ENCODE peak calls at places on chromosomes 11 and 22, in ten cellular contexts. One of them, this sample, is unnamed.

GRCh38 chr11:110376711-110377324 is 52.9 kb upstream of the FDX1 start:
- DNase-seq in endothelial cell of umbilical vein: peak
- DNase-seq in adrenal gland: peak
- DNase-seq in ovary: peak
- DNase-seq in lower leg skin: peak
- DNase-seq in suprapubic skin: no peak
- DNase-seq in IMR-90: peak
- DNase-seq in uterus: peak
- DNase-seq in tibial nerve: peak
- DNase-seq in A549: peak
- DNase-seq in this sample: peak

GRCh38 chr11:5689551-5689983 is at the start of gene TRIM22:
- DNase-seq in A549: no peak
- DNase-seq in suprapubic skin: no peak
- DNase-seq in ovary: peak
- DNase-seq in uterus: peak
- DNase-seq in adrenal gland: peak
- DNase-seq in lower leg skin: peak
- DNase-seq in IMR-90: peak
- DNase-seq in tibial nerve: no peak
- DNase-seq in endothelial cell of umbilical vein: peak
- DNase-seq in this sample: peak

GRCh38 chr22:20032407-20032991 is 11.6 kb downstream of the TANGO2 start:
- DNase-seq in lower leg skin: no peak
- DNase-seq in suprapubic skin: no peak
- DNase-seq in tibial nerve: no peak
- DNase-seq in IMR-90: no peak
- DNase-seq in adrenal gland: peak
- DNase-seq in A549: no peak
- DNase-seq in ovary: no peak
- DNase-seq in uterus: no peak
- DNase-seq in endothelial cell of umbilical vein: no peak
- DNase-seq in this sample: no peak

GRCh38 chr11:34505874-34506273 is 7.7 kb downstream of the ELF5 start:
- DNase-seq in suprapubic skin: no peak
- DNase-seq in A549: no peak
- DNase-seq in IMR-90: no peak
- DNase-seq in endothelial cell of umbilical vein: no peak
- DNase-seq in adrenal gland: no peak
- DNase-seq in tibial nerve: no peak
- DNase-seq in ovary: no peak
- DNase-seq in uterus: no peak
- DNase-seq in lower leg skin: no peak
- DNase-seq in this sample: no peak

GRCh38 chr11:34468209-34468841 is 29.6 kb downstream of the CAT start:
- DNase-seq in endothelial cell of umbilical vein: peak
- DNase-seq in tibial nerve: no peak
- DNase-seq in suprapubic skin: no peak
- DNase-seq in adrenal gland: no peak
- DNase-seq in ovary: no peak
- DNase-seq in IMR-90: peak
- DNase-seq in uterus: no peak
- DNase-seq in lower leg skin: no peak
- DNase-seq in A549: peak
- DNase-seq in this sample: peak

GRCh38 chr11:64233913-64234839 is at the start of gene VEGFB:
- DNase-seq in ovary: peak
- DNase-seq in lower leg skin: no peak
- DNase-seq in adrenal gland: peak
- DNase-seq in suprapubic skin: no peak
- DNase-seq in uterus: peak
- DNase-seq in endothelial cell of umbilical vein: peak
- DNase-seq in tibial nerve: peak
- DNase-seq in A549: peak
- DNase-seq in IMR-90: peak
- DNase-seq in this sample: peak

GRCh38 chr11:120881591-120881990 is 142.3 kb upstream of the TBCEL start:
- DNase-seq in lower leg skin: no peak
- DNase-seq in adrenal gland: no peak
- DNase-seq in suprapubic skin: no peak
- DNase-seq in ovary: no peak
- DNase-seq in tibial nerve: no peak
- DNase-seq in IMR-90: no peak
- DNase-seq in A549: no peak
- DNase-seq in endothelial cell of umbilical vein: no peak
- DNase-seq in uterus: no peak
- DNase-seq in this sample: no peak

GRCh38 chr22:20567371-20567847 is 60.0 kb downstream of the MED15 start:
- DNase-seq in uterus: no peak
- DNase-seq in suprapubic skin: no peak
- DNase-seq in endothelial cell of umbilical vein: no peak
- DNase-seq in ovary: no peak
- DNase-seq in adrenal gland: no peak
- DNase-seq in A549: peak
- DNase-seq in IMR-90: peak
- DNase-seq in tibial nerve: no peak
- DNase-seq in lower leg skin: no peak
- DNase-seq in this sample: no peak

GRCh38 chr11:60777106-60777505 is 8.0 kb upstream of the MS4A10 start:
- DNase-seq in A549: no peak
- DNase-seq in tibial nerve: no peak
- DNase-seq in ovary: no peak
- DNase-seq in suprapubic skin: no peak
- DNase-seq in endothelial cell of umbilical vein: no peak
- DNase-seq in uterus: no peak
- DNase-seq in adrenal gland: no peak
- DNase-seq in lower leg skin: no peak
- DNase-seq in IMR-90: no peak
- DNase-seq in this sample: no peak

GRCh38 chr11:45150943-45151342 is 4.5 kb downstream of the PRDM11 start:
- DNase-seq in lower leg skin: no peak
- DNase-seq in suprapubic skin: peak
- DNase-seq in ovary: no peak
- DNase-seq in IMR-90: no peak
- DNase-seq in A549: no peak
- DNase-seq in uterus: no peak
- DNase-seq in tibial nerve: no peak
- DNase-seq in endothelial cell of umbilical vein: no peak
- DNase-seq in adrenal gland: no peak
- DNase-seq in this sample: peak

GRCh38 chr11:69819541-69820070 is 390 bp upstream of the FGF3 start:
- DNase-seq in uterus: no peak
- DNase-seq in lower leg skin: no peak
- DNase-seq in endothelial cell of umbilical vein: no peak
- DNase-seq in tibial nerve: no peak
- DNase-seq in adrenal gland: no peak
- DNase-seq in A549: peak
- DNase-seq in ovary: no peak
- DNase-seq in suprapubic skin: no peak
- DNase-seq in IMR-90: no peak
- DNase-seq in this sample: no peak
- TF ChIP-seq POLR2A in uterus: no peak
- TF ChIP-seq POLR2A in lower leg skin: no peak
- TF ChIP-seq POLR2A in endothelial cell of umbilical vein: no peak
- TF ChIP-seq POLR2A in tibial nerve: no peak
- TF ChIP-seq POLR2A in adrenal gland: no peak
- TF ChIP-seq POLR2A in A549: no peak
- TF ChIP-seq POLR2A in ovary: no peak
- TF ChIP-seq POLR2A in suprapubic skin: no peak
- TF ChIP-seq POLR2A in IMR-90: no peak
- TF ChIP-seq POLR2A in this sample: no peak

GRCh38 chr11:96241351-96241841 is 101.6 kb downstream of the MAML2 start:
- DNase-seq in ovary: no peak
- DNase-seq in lower leg skin: no peak
- DNase-seq in tibial nerve: no peak
- DNase-seq in suprapubic skin: no peak
- DNase-seq in uterus: no peak
- DNase-seq in IMR-90: no peak
- DNase-seq in endothelial cell of umbilical vein: no peak
- DNase-seq in adrenal gland: no peak
- DNase-seq in A549: peak
- DNase-seq in this sample: no peak

GRCh38 chr11:96238563-96239166 is 104.3 kb downstream of the MAML2 start:
- DNase-seq in ovary: no peak
- DNase-seq in endothelial cell of umbilical vein: no peak
- DNase-seq in lower leg skin: no peak
- DNase-seq in tibial nerve: no peak
- DNase-seq in adrenal gland: no peak
- DNase-seq in uterus: no peak
- DNase-seq in IMR-90: peak
- DNase-seq in suprapubic skin: no peak
- DNase-seq in A549: no peak
- DNase-seq in this sample: no peak

GRCh38 chr11:96242191-96242845 is 100.7 kb downstream of the MAML2 start:
- DNase-seq in IMR-90: no peak
- DNase-seq in lower leg skin: no peak
- DNase-seq in endothelial cell of umbilical vein: no peak
- DNase-seq in adrenal gland: no peak
- DNase-seq in tibial nerve: no peak
- DNase-seq in uterus: no peak
- DNase-seq in ovary: no peak
- DNase-seq in suprapubic skin: no peak
- DNase-seq in A549: no peak
- DNase-seq in this sample: no peak

GRCh38 chr11:96246718-96247540 is 96.1 kb downstream of the MAML2 start:
- DNase-seq in endothelial cell of umbilical vein: peak
- DNase-seq in IMR-90: peak
- DNase-seq in suprapubic skin: no peak
- DNase-seq in adrenal gland: no peak
- DNase-seq in tibial nerve: no peak
- DNase-seq in A549: peak
- DNase-seq in lower leg skin: no peak
- DNase-seq in uterus: no peak
- DNase-seq in ovary: no peak
- DNase-seq in this sample: no peak

GRCh38 chr11:96242971-96243647 is 99.9 kb downstream of the MAML2 start:
- DNase-seq in tibial nerve: peak
- DNase-seq in IMR-90: peak
- DNase-seq in lower leg skin: peak
- DNase-seq in A549: peak
- DNase-seq in endothelial cell of umbilical vein: peak
- DNase-seq in uterus: peak
- DNase-seq in suprapubic skin: peak
- DNase-seq in adrenal gland: peak
- DNase-seq in ovary: peak
- DNase-seq in this sample: peak
- TF ChIP-seq POLR2A in tibial nerve: peak
- TF ChIP-seq POLR2A in IMR-90: no peak
- TF ChIP-seq POLR2A in lower leg skin: no peak
- TF ChIP-seq POLR2A in A549: no peak
- TF ChIP-seq POLR2A in endothelial cell of umbilical vein: peak
- TF ChIP-seq POLR2A in uterus: peak
- TF ChIP-seq POLR2A in suprapubic skin: no peak
- TF ChIP-seq POLR2A in adrenal gland: peak
- TF ChIP-seq POLR2A in ovary: peak
- TF ChIP-seq POLR2A in this sample: no peak

DNA sequence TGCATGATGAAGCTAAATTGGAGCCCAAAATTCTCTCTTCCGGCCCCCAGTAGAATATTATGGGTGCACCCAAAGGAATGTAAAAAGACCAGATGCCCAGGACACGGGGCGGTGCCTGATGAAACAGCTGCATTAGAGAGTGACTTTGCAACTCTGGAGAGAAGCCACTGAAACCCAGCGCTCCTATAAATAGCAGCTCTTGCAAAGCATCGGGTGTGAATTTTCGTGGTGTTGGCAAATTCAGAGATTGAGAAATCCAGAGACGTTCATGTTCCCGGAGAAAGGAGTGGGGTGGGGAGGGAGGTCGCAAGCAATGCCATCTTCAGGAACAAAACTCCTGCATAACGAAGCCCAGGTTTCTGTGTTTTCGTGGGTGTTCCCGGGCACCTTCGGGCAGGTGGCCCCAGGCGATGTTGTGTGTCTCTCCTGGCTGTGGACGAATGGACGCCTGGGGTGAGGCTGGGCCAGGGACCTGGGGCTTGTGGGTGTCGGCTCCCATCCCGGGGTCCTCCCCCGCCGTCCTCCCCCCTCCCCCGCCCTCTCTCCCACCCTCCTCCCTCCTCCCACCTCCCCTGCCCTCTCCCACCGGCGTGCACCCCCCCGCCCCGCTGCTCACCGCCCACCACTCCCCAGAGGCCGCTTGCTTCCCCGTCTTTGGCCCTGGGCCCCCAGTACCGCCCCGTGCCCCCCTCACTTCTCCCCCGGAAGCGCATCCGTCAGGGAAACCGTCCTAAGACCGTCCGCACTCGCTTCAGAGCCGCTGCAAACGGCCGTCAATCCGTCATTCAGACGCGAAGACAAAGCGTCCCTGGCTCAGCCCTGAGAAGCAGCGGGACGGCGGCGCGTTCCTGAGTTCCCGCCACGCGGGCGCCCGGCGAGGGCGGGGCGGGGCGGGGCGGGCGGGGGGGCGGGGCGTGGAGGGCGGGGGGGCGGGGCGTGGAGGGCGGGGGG is 26.7 kb upstream of the TOLLIP start:
- DNase-seq in A549: peak
- DNase-seq in tibial nerve: peak
- DNase-seq in suprapubic skin: peak
- DNase-seq in lower leg skin: peak
- DNase-seq in adrenal gland: peak
- DNase-seq in IMR-90: peak
- DNase-seq in endothelial cell of umbilical vein: no peak
- DNase-seq in uterus: peak
- DNase-seq in ovary: peak
- DNase-seq in this sample: peak
- TF ChIP-seq POLR2A in A549: peak
- TF ChIP-seq POLR2A in tibial nerve: peak
- TF ChIP-seq POLR2A in suprapubic skin: no peak
- TF ChIP-seq POLR2A in lower leg skin: no peak
- TF ChIP-seq POLR2A in adrenal gland: no peak
- TF ChIP-seq POLR2A in IMR-90: no peak
- TF ChIP-seq POLR2A in endothelial cell of umbilical vein: no peak
- TF ChIP-seq POLR2A in uterus: peak
- TF ChIP-seq POLR2A in ovary: peak
- TF ChIP-seq POLR2A in this sample: no peak

DNA sequence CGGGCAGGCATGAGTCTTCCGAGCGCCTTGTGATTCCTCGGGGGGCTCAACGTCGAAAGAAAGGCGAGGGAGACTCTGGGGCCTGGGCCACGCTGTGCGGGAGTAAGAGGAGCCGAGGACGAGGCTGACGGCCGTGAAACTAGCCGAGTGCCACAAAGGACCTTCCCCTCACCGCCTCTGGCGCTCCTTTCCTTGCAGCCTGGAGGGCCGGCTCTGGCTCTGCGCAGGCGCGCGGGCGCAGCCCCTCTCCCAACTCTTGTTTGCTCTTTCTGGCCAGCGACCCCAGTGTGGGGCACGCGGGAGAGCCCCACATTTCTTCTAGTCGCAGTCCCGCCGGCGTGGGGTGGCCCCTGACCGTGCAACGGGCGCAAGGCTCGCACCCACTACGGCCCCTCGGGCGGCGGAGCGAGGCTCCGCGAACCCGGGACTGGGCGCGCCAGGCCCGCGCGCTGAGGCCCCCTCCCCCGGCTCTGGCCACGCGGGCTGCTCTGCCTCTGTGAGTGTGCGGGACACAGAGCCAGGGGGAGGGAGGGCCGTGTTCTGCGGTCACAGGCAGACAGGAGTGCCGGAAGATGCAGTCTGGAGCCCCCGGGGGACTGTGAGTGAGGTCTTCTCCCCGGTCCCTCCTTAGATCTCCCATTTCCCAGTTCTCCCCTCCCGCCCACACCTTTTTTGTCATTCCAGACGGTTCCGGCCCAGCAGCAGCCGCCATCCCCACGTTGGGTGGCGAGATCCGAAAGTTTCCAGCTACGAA is 1.0 kb upstream of the TOB2 start:
- DNase-seq in A549: peak
- DNase-seq in uterus: peak
- DNase-seq in IMR-90: peak
- DNase-seq in suprapubic skin: no peak
- DNase-seq in endothelial cell of umbilical vein: peak
- DNase-seq in ovary: peak
- DNase-seq in tibial nerve: peak
- DNase-seq in lower leg skin: peak
- DNase-seq in adrenal gland: peak
- DNase-seq in this sample: peak
- TF ChIP-seq POLR2A in A549: peak
- TF ChIP-seq POLR2A in uterus: peak
- TF ChIP-seq POLR2A in IMR-90: peak
- TF ChIP-seq POLR2A in suprapubic skin: no peak
- TF ChIP-seq POLR2A in endothelial cell of umbilical vein: peak
- TF ChIP-seq POLR2A in ovary: no peak
- TF ChIP-seq POLR2A in tibial nerve: no peak
- TF ChIP-seq POLR2A in lower leg skin: no peak
- TF ChIP-seq POLR2A in adrenal gland: peak
- TF ChIP-seq POLR2A in this sample: no peak